ENCODE peak calls at places on chromosomes 11 and 22, in ten cellular contexts. S is transverse colon, J is A549, M is heart left ventricle, V is spleen, C is upper lobe of left lung, P is IMR-90, H is ovary, D is endothelial cell of umbilical vein, X is sigmoid colon. Z is an unnamed sample.

GRCh38 chr22:47547881-47548630 is 785.6 kb downstream of the TBC1D22A start:
- DNase-seq in S (no peak), J (no peak), M (no peak), V (no peak), C (no peak), P (no peak), H (no peak), D (no peak), X (no peak), Z (no peak)

GRCh38 chr22:50176850-50177536 is 6.5 kb downstream of the PANX2 start:
- DNase-seq in S (no peak), J (no peak), M (no peak), V (peak), C (peak), P (no peak), H (peak), D (no peak), X (peak), Z (no peak)

GRCh38 chr22:37330200-37331033 is 48.1 kb downstream of the CYTH4 start:
- DNase-seq in S (peak), J (peak), M (no peak), V (no peak), C (peak), P (peak), H (no peak), D (peak), X (no peak), Z (no peak)

GRCh38 chr11:45948341-45948740 is 25.9 kb downstream of the LARGE2 start:
- DNase-seq in S (no peak), J (no peak), M (no peak), V (no peak), C (no peak), P (no peak), H (no peak), D (no peak), X (no peak), Z (no peak)

GRCh38 chr11:9399466-9399865 is 15.0 kb downstream of the IPO7 start:
- DNase-seq in S (no peak), J (no peak), M (no peak), V (no peak), C (no peak), P (peak), H (no peak), D (no peak), X (no peak), Z (no peak)

GRCh38 chr11:56841210-56841810 is 92.8 kb upstream of the OR9G4 start:
- DNase-seq in S (peak), J (peak), M (no peak), V (no peak), C (no peak), P (peak), H (peak), D (peak), X (no peak), Z (no peak)

GRCh38 chr11:1078191-1078601 is 3.5 kb downstream of the MUC2 start:
- DNase-seq in S (no peak), J (no peak), M (peak), V (peak), C (peak), P (no peak), H (peak), D (no peak), X (peak), Z (no peak)

GRCh38 chr11:101008961-101009684 is 120.5 kb downstream of the PGR start:
- DNase-seq in S (no peak), J (no peak), M (no peak), V (no peak), C (no peak), P (no peak), H (no peak), D (no peak), X (no peak), Z (no peak)

GRCh38 chr22:50698546-50698945 is 25.9 kb downstream of the SHANK3 start:
- DNase-seq in S (no peak), J (no peak), M (peak), V (peak), C (no peak), P (no peak), H (peak), D (no peak), X (peak), Z (peak)

GRCh38 chr11:108780119-108780518 is 115.2 kb downstream of the DDX10 start:
- DNase-seq in S (no peak), J (no peak), M (no peak), V (no peak), C (no peak), P (peak), H (no peak), D (no peak), X (no peak), Z (no peak)

GRCh38 chr11:70203749-70204465 is 811 bp downstream of the FADD start:
- DNase-seq in S (peak), J (peak), M (peak), V (peak), C (no peak), P (peak), H (peak), D (peak), X (peak), Z (peak)

GRCh38 chr11:115333106-115333505 is 171.1 kb downstream of the CADM1 start:
- DNase-seq in S (no peak), J (no peak), M (no peak), V (no peak), C (no peak), P (peak), H (no peak), D (no peak), X (no peak), Z (no peak)

GRCh38 chr22:27581688-27582087 is 219.9 kb downstream of the MN1 start:
- DNase-seq in S (peak), J (no peak), M (peak), V (peak), C (no peak), P (peak), H (peak), D (no peak), X (peak), Z (no peak)

GRCh38 chr11:1744137-1744878 is 6.1 kb downstream of the IFITM10 start:
- DNase-seq in S (no peak), J (no peak), M (no peak), V (peak), C (peak), P (no peak), H (no peak), D (no peak), X (no peak), Z (peak)

GRCh38 chr22:47465222-47465621 is 702.8 kb downstream of the TBC1D22A start:
- DNase-seq in S (no peak), J (no peak), M (no peak), V (no peak), C (peak), P (no peak), H (no peak), D (no peak), X (no peak), Z (no peak)

GRCh38 chr11:131675489-131675888 is 305.1 kb downstream of the NTM start:
- DNase-seq in S (no peak), J (no peak), M (peak), V (no peak), C (no peak), P (peak), H (no peak), D (no peak), X (no peak), Z (no peak)

GRCh38 chr22:42959472-42960145 is 55.3 kb downstream of the PACSIN2 start:
- DNase-seq in S (peak), J (peak), M (peak), V (no peak), C (no peak), P (peak), H (no peak), D (peak), X (peak), Z (peak)
- TF ChIP-seq POLR2A in S (peak), J (no peak), M (peak), V (no peak), C (no peak), P (peak), H (no peak), D (peak), X (no peak), Z (peak)

DNA sequence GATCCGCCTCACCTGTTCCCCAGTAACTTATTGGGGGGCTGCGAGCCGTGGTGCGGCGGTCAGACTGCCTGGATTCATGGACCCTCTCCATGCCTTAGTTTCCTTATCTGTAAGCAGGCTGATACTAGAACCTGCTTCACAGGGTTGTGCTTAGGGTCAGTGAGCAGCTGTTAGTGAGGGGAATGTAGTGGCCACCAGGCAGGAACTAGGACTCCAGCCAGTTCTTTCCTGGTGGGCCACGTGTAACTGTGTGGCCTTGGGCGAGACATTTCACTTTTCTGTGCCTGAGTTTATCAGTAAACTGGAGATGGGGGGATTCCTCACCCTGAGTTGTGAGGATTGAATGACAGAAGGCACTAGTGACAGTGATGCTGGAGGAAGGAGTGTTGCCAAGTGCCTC is 24.8 kb downstream of the MCM5 start:
- DNase-seq in S (no peak), J (no peak), M (no peak), V (no peak), C (no peak), P (no peak), H (no peak), D (no peak), X (no peak), Z (no peak)
- H3K27ac ChIP-seq in S (no peak), J (no peak), M (no peak), V (peak), C (no peak), P (no peak), H (peak), D (no peak), X (no peak), Z (no peak)

DNA sequence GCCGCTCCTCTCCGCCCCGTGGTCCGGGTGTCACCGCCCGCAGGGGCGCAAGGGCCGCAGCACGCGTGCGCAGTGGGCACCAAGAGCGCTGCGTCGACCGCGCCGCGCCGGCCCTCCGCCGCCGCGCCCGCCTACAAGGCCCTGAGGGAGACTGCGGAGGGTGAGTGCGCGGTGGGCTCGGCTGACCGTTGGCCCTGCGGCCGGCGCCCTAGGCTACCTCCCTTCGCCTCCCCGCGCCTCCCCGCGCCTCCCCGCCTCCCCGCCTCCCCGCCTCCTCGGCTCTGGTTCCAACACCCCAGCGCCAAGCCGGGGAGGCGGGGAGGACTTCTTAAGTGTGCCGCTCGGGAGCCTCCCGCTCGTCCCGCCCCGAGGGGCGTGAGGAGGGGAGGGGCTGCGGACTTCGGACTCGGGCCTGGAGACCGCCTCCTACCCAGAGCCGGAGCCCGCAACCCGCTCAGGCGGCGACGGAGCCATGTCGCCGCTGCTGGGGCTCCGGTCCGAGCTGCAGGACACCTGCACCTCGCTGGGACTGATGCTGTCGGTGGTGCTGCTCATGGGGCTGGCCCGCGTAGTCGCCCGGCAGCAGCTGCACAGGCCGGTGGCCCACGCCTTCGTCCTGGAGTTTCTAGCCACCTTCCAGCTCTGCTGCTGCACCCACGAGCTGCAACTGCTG is at the start of gene AQP11:
- DNase-seq in S (peak), J (peak), M (peak), V (peak), C (peak), P (peak), H (peak), D (peak), X (peak), Z (peak)
- TF ChIP-seq POLR2A in S (peak), J (peak), M (peak), V (no peak), C (no peak), P (no peak), H (peak), D (peak), X (no peak), Z (peak)

GRCh38 chr22:30830907-30831306 is 136.2 kb downstream of the OSBP2 start:
- DNase-seq in S (peak), J (peak), M (peak), V (no peak), C (no peak), P (peak), H (no peak), D (peak), X (no peak), Z (no peak)
- H3K27ac ChIP-seq in S (no peak), J (peak), M (no peak), V (no peak), C (no peak), P (no peak), H (no peak), D (peak), X (no peak), Z (no peak)

DNA sequence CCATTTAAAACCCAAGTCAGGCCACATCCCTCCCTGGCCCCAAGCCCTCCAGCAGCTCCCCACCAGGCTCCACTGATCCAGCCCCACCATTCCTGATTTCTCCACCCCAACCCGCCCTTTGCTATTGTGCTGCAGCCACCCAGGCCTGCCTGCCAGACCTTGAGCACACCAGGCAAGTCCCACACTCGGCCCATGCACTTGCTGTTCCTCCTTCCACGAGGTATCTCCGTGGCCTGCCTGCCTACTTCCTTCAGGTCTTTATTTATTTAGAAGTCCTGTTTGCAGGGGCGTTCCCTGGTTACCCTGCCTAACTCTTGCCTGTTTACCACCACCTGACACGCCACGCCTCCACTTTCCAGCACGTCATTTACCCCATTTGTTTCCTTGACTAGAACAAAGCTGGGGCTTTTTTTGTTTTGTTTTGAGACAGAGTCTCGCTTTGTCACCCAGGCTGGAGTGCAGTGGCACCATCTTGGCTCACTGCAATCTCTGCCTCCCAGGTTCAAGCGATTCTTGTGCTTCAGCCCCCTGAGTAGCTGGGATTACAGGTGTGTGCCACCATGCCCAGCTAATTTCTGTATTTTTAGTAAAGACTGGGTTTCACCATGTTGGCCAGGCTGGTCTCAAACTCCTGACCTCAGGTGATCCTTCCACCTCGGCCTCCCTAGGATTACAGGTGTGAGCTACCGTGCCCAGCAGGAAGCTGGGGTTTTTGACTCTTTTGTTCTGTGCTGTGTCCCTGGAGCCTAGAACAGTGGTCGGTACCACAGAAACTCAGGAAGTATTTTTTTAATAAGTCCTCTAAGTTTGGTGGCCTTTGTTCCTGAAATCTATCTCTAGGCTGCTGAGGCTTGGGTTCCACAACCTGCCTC is 6.7 kb downstream of the CENPM start:
- DNase-seq in S (peak), J (peak), M (no peak), V (peak), C (no peak), P (no peak), H (no peak), D (no peak), X (no peak), Z (no peak)
- TF ChIP-seq POLR2A in S (peak), J (no peak), M (no peak), V (peak), C (peak), P (no peak), H (no peak), D (no peak), X (no peak), Z (peak)

GRCh38 chr11:65503923-65504670 is 5.3 kb downstream of the MALAT1 start:
- DNase-seq in S (no peak), J (peak), M (no peak), V (no peak), C (no peak), P (peak), H (peak), D (peak), X (peak), Z (no peak)
- H3K27ac ChIP-seq in S (peak), J (peak), M (peak), V (peak), C (peak), P (peak), H (peak), D (peak), X (peak), Z (peak)

DNA sequence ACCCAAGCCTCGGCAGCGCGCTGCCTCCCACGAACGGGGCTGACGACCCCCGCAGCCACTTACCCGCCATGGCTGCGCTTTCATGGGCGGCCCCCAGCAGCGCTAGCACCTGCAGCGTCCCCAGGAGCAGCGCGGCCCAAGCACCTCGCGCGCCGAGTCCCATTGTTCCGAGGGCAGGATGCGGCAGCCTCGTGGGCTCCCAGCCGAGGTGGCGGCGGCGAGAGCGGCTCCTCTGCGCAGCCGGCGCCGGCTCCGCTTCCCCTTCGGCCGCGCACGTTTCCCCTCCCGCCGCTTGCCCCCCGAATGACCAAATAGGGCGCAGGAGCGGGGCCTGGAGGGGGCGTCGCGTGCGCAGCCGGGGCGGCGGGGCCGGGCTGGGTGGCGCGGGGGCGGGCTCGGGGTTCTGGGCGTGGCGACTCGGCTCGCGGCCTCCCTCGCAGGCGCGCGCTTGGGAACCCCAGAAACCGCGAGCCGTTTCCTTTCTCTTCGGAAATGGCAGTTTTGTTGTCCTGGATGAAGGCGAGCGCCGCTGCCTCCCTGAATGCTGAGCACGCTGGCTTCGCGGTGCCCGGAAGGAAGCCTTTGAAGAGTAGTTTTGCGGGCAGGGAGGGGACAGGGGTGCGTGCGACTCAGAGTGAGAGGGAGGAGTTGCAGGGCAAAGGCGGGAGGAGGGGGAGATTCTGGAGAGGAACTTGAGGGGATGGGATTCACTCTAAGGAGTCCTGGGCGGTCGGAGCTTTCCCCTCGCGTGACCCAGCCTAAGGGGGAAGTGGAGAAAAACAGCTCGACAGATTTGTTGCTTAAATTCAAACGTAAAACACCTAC is at the start of gene TMEM123:
- DNase-seq in S (peak), J (peak), M (peak), V (peak), C (peak), P (peak), H (peak), D (peak), X (peak), Z (peak)
- TF ChIP-seq POLR2A in S (peak), J (peak), M (peak), V (no peak), C (peak), P (no peak), H (peak), D (peak), X (peak), Z (peak)

GRCh38 chr11:72240461-72241289 is 3.3 kb downstream of the PHOX2A start:
- DNase-seq in S (no peak), J (no peak), M (no peak), V (peak), C (peak), P (no peak), H (no peak), D (no peak), X (peak), Z (no peak)
- H3K27ac ChIP-seq in S (no peak), J (no peak), M (no peak), V (no peak), C (no peak), P (no peak), H (no peak), D (no peak), X (peak), Z (no peak)

DNA sequence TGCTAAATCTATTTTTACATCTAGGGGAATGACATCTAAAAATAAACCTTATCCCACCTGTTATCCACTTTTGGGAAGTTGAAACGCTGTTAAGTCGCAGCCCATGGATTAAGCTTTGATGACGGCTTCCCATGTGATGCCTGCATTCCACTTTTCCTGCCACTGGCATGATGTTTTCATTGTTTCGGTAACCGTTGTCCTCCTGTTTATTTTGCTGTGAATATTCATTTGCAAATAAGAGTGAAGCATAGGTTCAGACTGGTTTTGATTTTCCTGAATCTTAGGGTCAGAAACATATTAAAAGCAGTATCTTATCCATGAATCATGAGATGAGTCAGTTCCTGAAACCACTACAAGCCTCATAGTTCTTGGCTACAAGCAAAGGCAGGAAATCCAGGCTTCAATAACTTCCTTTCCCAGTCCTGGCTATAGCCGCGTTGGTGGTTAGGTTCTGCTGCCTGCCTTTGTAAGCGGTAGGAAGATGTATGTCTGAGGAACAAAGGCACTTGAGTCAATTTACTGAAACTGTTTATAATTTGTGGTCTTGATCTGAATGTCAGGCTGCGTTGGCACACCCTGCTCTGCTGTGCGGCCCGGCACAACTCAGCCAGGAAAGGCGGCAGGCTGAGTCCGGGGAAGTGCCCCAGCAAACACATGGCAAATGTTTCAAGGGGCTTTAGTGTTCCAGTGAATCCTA is 19.4 kb downstream of the TEAD1 start:
- DNase-seq in S (peak), J (peak), M (peak), V (no peak), C (peak), P (peak), H (no peak), D (peak), X (peak), Z (no peak)
- TF ChIP-seq POLR2A in S (no peak), J (peak), M (peak), V (no peak), C (peak), P (peak), H (no peak), D (peak), X (no peak), Z (peak)